ENCODE peak calls at places on chromosomes 7 and 10, in seven cellular contexts. B is ovary, O is GM13977, C is HS-5, N is GM12878, E is Panc1, I is fibroblast of gingiva. G is an unnamed sample.

GRCh38 chr7:830069-830468 is 2.2 kb upstream of the SUN1 start:
- DNase-seq in B (no peak), O (no peak), C (no peak), N (no peak), E (no peak), I (no peak), G (no peak)

GRCh38 chr7:29987821-29988317 is 1.7 kb downstream of the SCRN1 start:
- DNase-seq in B (no peak), O (peak; percentile 31), C (peak; percentile 96), N (no peak), E (peak; percentile 81), I (peak; percentile 83), G (peak; percentile 65)

GRCh38 chr7:89887489-89887888 is 266.8 kb upstream of the STEAP1 start:
- DNase-seq in B (no peak), O (no peak), C (no peak), N (no peak), E (no peak), I (no peak), G (no peak)

GRCh38 chr10:131688304-131688703 is 212.5 kb upstream of the PPP2R2D start:
- DNase-seq in B (no peak), O (no peak), C (no peak), N (no peak), E (no peak), I (no peak), G (no peak)

GRCh38 chr7:40579401-40579800 is 444.6 kb downstream of the SUGCT start:
- DNase-seq in B (no peak), O (no peak), C (no peak), N (no peak), E (no peak), I (no peak), G (no peak)

GRCh38 chr10:101120884-101121660 is 10.0 kb upstream of the TLX1 start:
- DNase-seq in B (no peak), O (peak; percentile 60), C (no peak), N (no peak), E (no peak), I (no peak), G (peak; percentile 46)

GRCh38 chr7:43303740-43304241 is 191.3 kb downstream of the HECW1 start:
- DNase-seq in B (no peak), O (no peak), C (no peak), N (no peak), E (no peak), I (no peak), G (no peak)

GRCh38 chr10:3570330-3570729 is 214.7 kb downstream of the KLF6 start:
- DNase-seq in B (no peak), O (no peak), C (no peak), N (no peak), E (no peak), I (no peak), G (no peak)

GRCh38 chr7:94941844-94942632 is 34.6 kb downstream of the PPP1R9A start:
- DNase-seq in B (no peak), O (no peak), C (no peak), N (no peak), E (no peak), I (no peak), G (no peak)

GRCh38 chr10:86229811-86230409 is 136.7 kb downstream of the GRID1 start:
- DNase-seq in B (no peak), O (no peak), C (no peak), N (no peak), E (no peak), I (no peak), G (no peak)

GRCh38 chr10:44980309-44981171 is 1.9 kb upstream of the DEPP1 start:
- DNase-seq in B (peak; percentile 28), O (no peak), C (no peak), N (no peak), E (no peak), I (no peak), G (no peak)

GRCh38 chr7:69934475-69934903 is 336.2 kb downstream of the AUTS2 start:
- DNase-seq in B (no peak), O (no peak), C (no peak), N (no peak), E (no peak), I (no peak), G (no peak)

GRCh38 chr10:17836917-17837316 is 27.8 kb downstream of the MRC1 start:
- DNase-seq in B (peak; percentile 34), O (no peak), C (no peak), N (no peak), E (no peak), I (peak; percentile 38), G (no peak)

GRCh38 chr10:110260746-110261477 is 43.8 kb downstream of the SMNDC1 start:
- DNase-seq in B (no peak), O (no peak), C (no peak), N (no peak), E (no peak), I (peak; percentile 56), G (no peak)

GRCh38 chr10:101669181-101669580 is 25.8 kb downstream of the FBXW4 start:
- DNase-seq in B (no peak), O (no peak), C (no peak), N (no peak), E (no peak), I (peak; percentile 60), G (no peak)

GRCh38 chr7:159027803-159028455 is 116.7 kb downstream of the VIPR2 start:
- DNase-seq in B (no peak), O (no peak), C (no peak), N (no peak), E (no peak), I (no peak), G (no peak)

G was measured in NAMALWA.